ENCODE peak calls at places on chromosomes 2 and 18, in nine cellular contexts. O is activated CD4-positive, alpha-beta memory T cell treated with anti-CD3 and anti-CD28 coated beads, Interleukin-2, amount 10 ng/mL, durations not matched to agents 7 days and 5 days; L is aorta; P is GM13977; M is breast epithelium; G is NCI-H2081; F is ascending aorta; W is T-cell; D is T follicular helper cell. Y is an unnamed sample.

GRCh38 chr18:11489266-11489899 is 120.0 kb upstream of the SLC35G4 start:
- DNase-seq in G (no peak), L (no peak), O (no peak), M (no peak), D (no peak), W (no peak), F (no peak), P (no peak), Y (no peak)

GRCh38 chr2:9010866-9011265 is 7.4 kb upstream of the MBOAT2 start:
- DNase-seq in G (no peak), P (no peak), D (no peak), O (no peak), F (no peak), L (no peak), M (no peak), W (no peak), Y (no peak)

GRCh38 chr2:7930800-7931635 is 750.8 kb upstream of the ID2 start:
- DNase-seq in G (no peak), F (no peak), D (no peak), O (no peak), M (no peak), L (no peak), W (no peak), P (no peak), Y (no peak)

GRCh38 chr2:85291425-85292023 is 36.3 kb downstream of the TGOLN2 start:
- DNase-seq in M (no peak), F (no peak), L (no peak), G (no peak), P (no peak), W (no peak), O (peak), D (no peak), Y (no peak)

GRCh38 chr2:96100893-96101304 is 15.5 kb downstream of the ADRA2B start:
- DNase-seq in F (peak), P (no peak), L (peak), W (no peak), O (no peak), D (no peak), M (no peak), G (no peak), Y (no peak)

GRCh38 chr2:67476808-67477790 is 80.0 kb downstream of the ETAA1 start:
- DNase-seq in O (no peak), F (no peak), L (no peak), P (peak), M (no peak), G (peak), D (no peak), W (no peak), Y (peak)

GRCh38 chr2:69567157-69567908 is 76.2 kb downstream of the AAK1 start:
- DNase-seq in F (no peak), P (no peak), M (no peak), W (no peak), D (no peak), G (no peak), L (no peak), O (no peak), Y (no peak)

GRCh38 chr2:64267699-64268098 is 123.5 kb upstream of the PELI1 start:
- DNase-seq in O (no peak), G (no peak), D (no peak), P (no peak), M (peak), L (no peak), F (no peak), W (no peak), Y (no peak)

GRCh38 chr2:229313591-229313990 is 42.5 kb upstream of the PID1 start:
- DNase-seq in W (no peak), G (no peak), M (no peak), D (no peak), F (no peak), O (no peak), L (no peak), P (no peak), Y (no peak)

GRCh38 chr2:239687441-239687840 is 286.6 kb upstream of the HDAC4 start:
- DNase-seq in W (no peak), F (no peak), D (no peak), O (peak), M (no peak), P (no peak), G (no peak), L (peak), Y (no peak)

GRCh38 chr2:128395196-128395595 is 76.5 kb upstream of the HS6ST1 start:
- DNase-seq in L (no peak), O (no peak), W (no peak), G (no peak), F (no peak), D (no peak), M (no peak), P (no peak), Y (no peak)

GRCh38 chr2:129829577-129829976 is 149.9 kb upstream of the RAB6C start:
- DNase-seq in D (no peak), F (no peak), M (no peak), L (no peak), G (no peak), O (no peak), P (no peak), W (no peak), Y (no peak)

GRCh38 chr2:192194065-192194865 is 468 bp downstream of the TMEFF2 start:
- DNase-seq in P (peak), O (peak), L (peak), D (no peak), W (no peak), M (no peak), F (no peak), G (no peak), Y (no peak)